ENCODE peak calls at places on chromosomes 13 and 19, in five cellular contexts. X is substantia nigra; Y is left ventricle myocardium superior; H is CD4-positive, alpha-beta T cell; O is left ventricle myocardium inferior. M is an unnamed sample.

GRCh38 chr13:98509271-98510155 is 67.4 kb downstream of the STK24 start:
- DNase-seq in H (no peak), X (no peak), O (peak; percentile 65), Y (peak; percentile 65), M (peak; percentile 87)

GRCh38 chr13:41610426-41610825 is 153.1 kb downstream of the RGCC start:
- DNase-seq in X (no peak), Y (peak; percentile 56), H (no peak), O (peak; percentile 56), M (no peak)

GRCh38 chr13:114311908-114312307 is 2.4 kb upstream of the CHAMP1 start:
- DNase-seq in Y (no peak), X (no peak), O (no peak), H (no peak), M (no peak)

GRCh38 chr13:74114202-74114601 is 20.0 kb downstream of the KLF12 start:
- DNase-seq in X (no peak), Y (no peak), O (no peak), H (no peak), M (peak; percentile 10)

GRCh38 chr19:36257512-36257876 is 42.6 kb downstream of the ZNF146 start:
- DNase-seq in Y (peak; percentile 73), X (no peak), O (peak; percentile 47), H (no peak), M (no peak)

GRCh38 chr19:46137915-46138473 is 10.0 kb upstream of the IGFL2 start:
- DNase-seq in X (no peak), O (no peak), Y (no peak), H (no peak), M (no peak)

GRCh38 chr19:46885411-46885810 is 24.6 kb downstream of the ARHGAP35 start:
- DNase-seq in O (no peak), H (no peak), Y (no peak), X (no peak), M (no peak)

GRCh38 chr13:70087247-70087646 is 20.4 kb upstream of the ATXN8OS start:
- DNase-seq in H (no peak), O (no peak), X (no peak), Y (no peak), M (no peak)

GRCh38 chr19:5624154-5624663 is 1.3 kb downstream of the SAFB start:
- DNase-seq in Y (peak; percentile 69), X (no peak), H (no peak), O (peak; percentile 40), M (no peak)

GRCh38 chr13:87123987-87124784 is 547.0 kb upstream of the SLITRK5 start:
- DNase-seq in O (peak; percentile 18), Y (no peak), H (no peak), X (no peak), M (peak; percentile 99)

GRCh38 chr13:113906566-113906965 is 42.7 kb upstream of the GAS6 start:
- DNase-seq in O (no peak), X (no peak), H (no peak), Y (peak; percentile 53), M (peak; percentile 36)

GRCh38 chr19:6728346-6728745 is 7.9 kb upstream of the C3 start:
- DNase-seq in X (no peak), Y (no peak), H (no peak), O (no peak), M (no peak)

GRCh38 chr19:51691122-51692064 is 1.7 kb upstream of the SPACA6 start:
- DNase-seq in O (no peak), X (no peak), Y (no peak), H (no peak), M (no peak)

GRCh38 chr13:49904729-49905456 is 31.2 kb downstream of the SPRYD7 start:
- DNase-seq in X (no peak), O (no peak), H (no peak), Y (no peak), M (no peak)

GRCh38 chr19:13154241-13154778 is 4.1 kb downstream of the IER2 start:
- DNase-seq in Y (peak; percentile 92), O (peak; percentile 93), H (peak; percentile 40), X (no peak), M (peak; percentile 78)

GRCh38 chr19:1767464-1767933 is 14.2 kb downstream of the ONECUT3 start:
- DNase-seq in Y (peak; percentile 65), H (peak; percentile 54), O (peak; percentile 33), X (no peak), M (no peak)

M was measured in A172.